ENCODE peak calls at places on chromosomes 5 and 9, in ten cellular contexts. B is psoas muscle, V is cardiac muscle cell, A is left ventricle myocardium inferior, K is Peyer's patch, N is pancreas, X is GM23338, J is PC-9, E is right lobe of liver, L is hepatocyte. F is an unnamed sample. For H3K36me3, the result is how much of the 10 kb centered on the place peaks cover.

GRCh38 chr9:121744002-121744686 is 92.7 kb downstream of the DAB2IP start:
- DNase-seq in B (peak), V (peak), A (peak), K (peak), N (peak), X (peak), J (no peak), E (peak), L (peak), F (no peak)

GRCh38 chr9:25691786-25692185 is 13.5 kb upstream of the TUSC1 start:
- DNase-seq in B (no peak), V (no peak), A (no peak), K (no peak), N (no peak), X (no peak), J (no peak), E (no peak), L (no peak), F (no peak)

GRCh38 chr5:62692946-62693713 is 114.5 kb downstream of the LRRC70 start:
- DNase-seq in B (no peak), V (peak), A (no peak), K (no peak), N (no peak), X (no peak), J (no peak), E (no peak), L (no peak), F (no peak)

GRCh38 chr5:72920690-72921089 is 35.2 kb upstream of the FCHO2 start:
- DNase-seq in B (no peak), V (no peak), A (no peak), K (no peak), N (no peak), X (peak), J (peak), E (no peak), L (no peak), F (no peak)

GRCh38 chr9:137064027-137064879 is 6.1 kb downstream of the SAPCD2 start:
- DNase-seq in B (peak), V (peak), A (peak), K (peak), N (peak), X (peak), J (no peak), E (peak), L (peak), F (peak)

GRCh38 chr9:89523948-89524347 is 26.0 kb upstream of the SEMA4D start:
- DNase-seq in B (no peak), V (no peak), A (no peak), K (no peak), N (no peak), X (no peak), J (no peak), E (no peak), L (no peak), F (no peak)

GRCh38 chr5:14745753-14746152 is 81.2 kb downstream of the OTULIN start:
- DNase-seq in B (no peak), V (no peak), A (no peak), K (no peak), N (no peak), X (no peak), J (no peak), E (no peak), L (no peak), F (no peak)

GRCh38 chr5:146130440-146131045 is 25.2 kb upstream of the PLAC8L1 start:
- DNase-seq in B (no peak), V (peak), A (no peak), K (no peak), N (no peak), X (peak), J (no peak), E (no peak), L (peak), F (no peak)

GRCh38 chr5:6859001-6859400 is 145.8 kb downstream of the TENT4A start:
- DNase-seq in B (no peak), V (no peak), A (no peak), K (no peak), N (no peak), X (no peak), J (no peak), E (no peak), L (no peak), F (no peak)

GRCh38 chr5:111545031-111545430 is 32.7 kb upstream of the STARD4 start:
- DNase-seq in B (no peak), V (no peak), A (no peak), K (no peak), N (no peak), X (no peak), J (no peak), E (no peak), L (no peak), F (no peak)

GRCh38 chr9:134960701-134961181 is 43.0 kb upstream of the FCN1 start:
- DNase-seq in B (peak), V (no peak), A (no peak), K (peak), N (no peak), X (no peak), J (no peak), E (peak), L (no peak), F (no peak)

GRCh38 chr5:168984135-168984675 is 316.7 kb downstream of the SLIT3 start:
- DNase-seq in B (no peak), V (no peak), A (no peak), K (no peak), N (no peak), X (peak), J (no peak), E (no peak), L (no peak), F (no peak)

GRCh38 chr5:15009420-15009819 is 137.8 kb upstream of the ANKH start:
- DNase-seq in B (no peak), V (no peak), A (no peak), K (no peak), N (no peak), X (no peak), J (peak), E (peak), L (peak), F (no peak)

GRCh38 chr9:89044881-89045280 is 53.6 kb downstream of the S1PR3 start:
- DNase-seq in B (no peak), V (no peak), A (no peak), K (no peak), N (no peak), X (no peak), J (no peak), E (no peak), L (no peak), F (no peak)

GRCh38 chr9:87578625-87579024 is 81.0 kb downstream of the DAPK1 start:
- DNase-seq in B (no peak), V (no peak), A (no peak), K (no peak), N (no peak), X (no peak), J (no peak), E (no peak), L (no peak), F (no peak)

GRCh38 chr9:131697908-131698714 is 41.8 kb downstream of the RAPGEF1 start:
- DNase-seq in B (no peak), V (no peak), A (no peak), K (no peak), N (no peak), X (peak), J (no peak), E (no peak), L (no peak), F (no peak)

DNA sequence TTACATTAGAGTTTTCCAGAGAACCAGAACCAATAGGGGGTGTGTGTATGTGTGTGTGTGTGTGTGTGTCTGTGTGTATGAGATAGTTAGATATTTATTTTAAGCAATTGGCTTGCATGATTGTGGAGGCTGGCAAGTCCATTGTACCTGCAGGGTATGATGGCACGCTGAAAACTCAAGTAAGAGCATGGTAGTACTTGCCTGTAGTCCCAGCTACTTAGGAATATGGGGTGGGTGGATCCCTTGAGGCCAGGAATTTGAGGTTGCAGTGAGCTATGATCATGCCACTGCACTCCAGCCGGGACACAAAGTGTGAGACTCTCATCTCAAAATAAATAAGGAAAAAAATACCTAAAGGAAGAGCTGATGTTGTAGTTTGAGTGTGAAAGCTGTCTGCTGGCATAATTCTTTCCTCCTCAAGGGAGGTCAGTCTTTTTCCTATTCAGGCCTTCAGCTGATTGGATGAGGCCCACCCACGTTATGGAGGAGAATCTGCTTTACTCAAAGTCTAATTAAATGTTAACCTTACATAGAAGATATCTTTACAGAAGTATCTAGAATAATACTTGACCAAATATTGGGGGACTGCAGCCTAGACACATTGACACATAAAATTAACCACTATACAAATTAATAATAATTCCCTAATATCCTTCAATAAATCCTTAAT is 107.6 kb downstream of the FGF1 start:
- DNase-seq in B (no peak), V (no peak), A (no peak), K (no peak), N (no peak), X (no peak), J (no peak), E (no peak), L (no peak), F (no peak)
- TF ChIP-seq CTCF in B (no peak), V (no peak), A (no peak), K (no peak), N (no peak), X (no peak), J (no peak), E (no peak), L (no peak), F (no peak)

GRCh38 chr5:175520321-175520720 is 42.0 kb downstream of the SFXN1 start:
- DNase-seq in B (no peak), V (no peak), A (no peak), K (no peak), N (no peak), X (no peak), J (no peak), E (no peak), L (no peak), F (no peak)

GRCh38 chr5:175516933-175517823 is 38.8 kb downstream of the SFXN1 start:
- DNase-seq in B (no peak), V (no peak), A (no peak), K (no peak), N (no peak), X (no peak), J (no peak), E (no peak), L (no peak), F (no peak)

GRCh38 chr5:175520873-175521272 is 42.5 kb downstream of the SFXN1 start:
- DNase-seq in B (no peak), V (no peak), A (no peak), K (no peak), N (no peak), X (no peak), J (no peak), E (no peak), L (no peak), F (no peak)

GRCh38 chr5:175519006-175519405 is 40.6 kb downstream of the SFXN1 start:
- DNase-seq in B (no peak), V (no peak), A (no peak), K (no peak), N (no peak), X (no peak), J (no peak), E (no peak), L (no peak), F (no peak)

GRCh38 chr5:175517824-175518450 is 39.6 kb downstream of the SFXN1 start:
- DNase-seq in B (no peak), V (no peak), A (no peak), K (no peak), N (no peak), X (no peak), J (no peak), E (no peak), L (peak), F (no peak)
- H3K36me3 ChIP-seq in B (under half), V (half or more), A (half or more), K (half or more), N (under half), X (under half), J (under half), E (under half), L (under half), F (under half)

DNA sequence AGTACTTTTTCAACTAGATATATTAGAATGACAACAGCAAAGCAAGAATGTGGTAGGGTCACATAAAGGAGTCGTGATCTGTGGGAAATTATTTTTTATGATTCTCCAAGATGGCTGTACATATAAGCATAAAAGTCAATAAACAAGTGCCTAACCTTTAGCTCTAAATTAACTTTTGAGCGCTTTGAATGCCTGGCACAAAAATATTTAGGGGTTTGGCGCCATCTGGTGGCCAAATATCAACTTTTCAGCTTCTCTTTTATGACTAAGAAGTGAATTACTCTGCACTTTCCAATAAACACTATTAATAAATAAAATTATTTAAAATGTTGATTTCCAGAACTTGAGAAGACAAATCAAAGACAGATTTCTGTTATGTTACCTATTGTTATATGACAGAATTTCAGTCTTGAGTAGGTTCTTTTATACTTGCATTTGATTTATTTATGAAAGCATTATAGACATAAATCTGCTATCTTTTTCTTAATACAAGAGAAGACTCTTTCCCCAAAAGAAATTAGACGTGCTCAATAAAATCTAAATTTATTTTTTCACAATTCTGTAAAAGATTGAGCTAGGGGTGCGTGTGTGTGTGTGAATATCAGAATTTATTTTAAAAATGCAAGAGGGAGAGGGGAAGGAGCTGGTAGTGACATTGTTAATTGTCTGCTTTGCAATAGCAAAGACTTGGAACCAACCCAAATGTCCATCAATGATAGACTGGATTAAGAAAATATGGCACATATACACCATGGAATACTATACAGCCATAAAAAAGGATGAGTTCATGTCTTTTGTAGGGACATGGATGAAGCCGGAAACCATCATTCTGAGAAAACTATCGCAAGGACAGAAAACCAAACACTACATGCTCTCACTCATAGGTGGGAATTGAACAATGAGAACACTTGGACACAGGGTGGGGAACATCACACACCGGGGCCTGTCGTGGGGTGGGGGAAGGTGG is 36.7 kb upstream of the ARRDC3 start:
- DNase-seq in B (peak), V (peak), A (peak), K (peak), N (peak), X (peak), J (peak), E (peak), L (peak), F (no peak)
- H3K4me3 ChIP-seq in B (no peak), V (no peak), A (no peak), K (no peak), N (no peak), X (no peak), J (no peak), E (no peak), L (no peak), F (no peak)

DNA sequence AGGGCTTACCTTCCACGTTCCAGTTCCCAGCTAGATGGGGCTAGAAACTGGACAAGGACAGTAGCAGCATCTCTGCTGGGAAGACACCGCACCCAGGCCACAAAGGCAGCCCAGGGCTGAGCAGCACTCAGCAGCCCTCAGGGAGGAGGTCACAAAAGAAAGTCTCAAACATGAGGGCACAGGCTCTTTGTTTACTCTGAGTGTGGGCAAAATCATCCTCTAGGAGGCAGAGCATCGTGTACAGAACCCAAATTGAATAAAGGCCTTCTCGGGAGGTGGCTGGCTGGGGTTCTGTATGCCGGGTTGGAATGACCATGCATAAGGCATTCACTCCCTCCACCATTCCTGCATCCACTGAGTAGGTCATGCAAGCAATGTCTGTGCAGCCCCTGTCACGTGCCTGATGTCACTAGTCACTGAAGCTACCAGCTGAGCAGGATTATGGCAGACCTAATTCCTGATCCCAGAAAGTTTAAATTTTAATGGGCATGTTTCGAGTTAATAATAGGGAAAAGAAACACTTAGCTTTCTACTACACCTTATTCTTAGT is 412.8 kb downstream of the SPOCK1 start:
- DNase-seq in B (no peak), V (no peak), A (no peak), K (no peak), N (no peak), X (peak), J (no peak), E (no peak), L (no peak), F (no peak)
- TF ChIP-seq CTCF in B (no peak), V (no peak), A (no peak), K (no peak), N (no peak), X (no peak), J (no peak), E (no peak), L (no peak), F (no peak)

DNA sequence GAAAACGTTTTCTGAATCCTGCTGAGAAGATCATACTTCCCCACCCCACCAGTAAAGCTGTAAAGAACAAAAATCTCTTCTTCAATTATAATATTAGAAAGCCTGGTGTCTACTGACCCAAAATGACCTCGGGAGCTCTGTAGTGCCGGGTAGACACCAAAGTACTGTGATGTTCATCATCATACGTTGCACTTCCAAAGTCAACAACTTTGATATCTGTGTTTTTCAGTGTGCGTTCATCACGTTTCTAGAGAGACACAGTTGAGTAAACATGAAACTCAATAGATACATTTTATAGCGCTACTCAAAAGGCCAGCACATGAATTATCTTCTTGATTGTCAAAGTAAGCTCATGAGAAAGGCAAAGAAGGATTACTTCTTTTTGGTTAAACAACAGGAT is 14.6 kb downstream of the CLK4 start:
- DNase-seq in B (no peak), V (no peak), A (no peak), K (no peak), N (no peak), X (no peak), J (no peak), E (no peak), L (no peak), F (no peak)
- H3K36me3 ChIP-seq in B (under half), V (half or more), A (half or more), K (half or more), N (under half), X (half or more), J (under half), E (half or more), L (under half), F (under half)